ENCODE peak calls at places on chromosomes 6 and 20, in four cellular contexts. V is naive thymus-derived CD4-positive, alpha-beta T cell; L is hepatocyte; Q is IMR-90. O is an unnamed sample.

GRCh38 chr6:2744206-2744771 is 6.4 kb downstream of the MYLK4 start:
- DNase-seq in V (no peak), L (no peak), Q (no peak), O (no peak)

GRCh38 chr20:63311833-63312243 is 18.9 kb downstream of the COL20A1 start:
- DNase-seq in V (no peak), L (no peak), Q (no peak), O (no peak)

GRCh38 chr6:116073765-116074450 is 13.2 kb upstream of the FRK start:
- DNase-seq in V (no peak), L (peak), Q (peak), O (no peak)

GRCh38 chr6:75488026-75488425 is 5.6 kb downstream of the FILIP1 start:
- DNase-seq in V (no peak), L (peak), Q (peak), O (no peak)

GRCh38 chr6:13119549-13119948 is 208.8 kb downstream of the TBC1D7 start:
- DNase-seq in V (no peak), L (no peak), Q (no peak), O (no peak)

GRCh38 chr20:64083380-64084208 is 604 bp downstream of the LKAAEAR1 start:
- DNase-seq in V (peak), L (peak), Q (peak), O (peak)

GRCh38 chr6:125831660-125832059 is 40.9 kb downstream of the NCOA7 start:
- DNase-seq in V (no peak), L (no peak), Q (no peak), O (no peak)

GRCh38 chr6:30646450-30647038 is 389 bp upstream of the C6orf136 start:
- DNase-seq in V (peak), L (peak), Q (no peak), O (no peak)

GRCh38 chr6:139708342-139709199 is 334.1 kb upstream of the CITED2 start:
- DNase-seq in V (no peak), L (peak), Q (peak), O (no peak)

GRCh38 chr6:2749972-2750600 is 636 bp downstream of the MYLK4 start:
- DNase-seq in V (peak), L (peak), Q (peak), O (no peak)

GRCh38 chr6:9408718-9409117 is 973.4 kb upstream of the SLC35B3 start:
- DNase-seq in V (no peak), L (no peak), Q (peak), O (no peak)

GRCh38 chr6:154298297-154298696 is 58.3 kb downstream of the IPCEF1 start:
- DNase-seq in V (no peak), L (no peak), Q (peak), O (peak)

GRCh38 chr6:142721213-142721920 is 223.6 kb downstream of the HIVEP2 start:
- DNase-seq in V (no peak), L (no peak), Q (no peak), O (no peak)

GRCh38 chr6:81166770-81167169 is 585.7 kb downstream of the TENT5A start:
- DNase-seq in V (no peak), L (no peak), Q (peak), O (no peak)

GRCh38 chr20:58740356-58741308 is 48.0 kb downstream of the NPEPL1 start:
- DNase-seq in V (no peak), L (no peak), Q (no peak), O (no peak)

GRCh38 chr6:69390125-69390524 is 406.7 kb downstream of the LMBRD1 start:
- DNase-seq in V (no peak), L (no peak), Q (no peak), O (no peak)

GRCh38 chr6:111727798-111728197 is 122.1 kb upstream of the TRAF3IP2 start:
- DNase-seq in V (no peak), L (no peak), Q (peak), O (no peak)

GRCh38 chr6:4582506-4582905 is 193.7 kb upstream of the CDYL start:
- DNase-seq in V (no peak), L (no peak), Q (peak), O (no peak)

GRCh38 chr6:14025160-14025559 is 92.4 kb upstream of the CD83 start:
- DNase-seq in V (no peak), L (no peak), Q (no peak), O (peak)

GRCh38 chr6:11869656-11870340 is 91.2 kb upstream of the ADTRP start:
- DNase-seq in V (no peak), L (no peak), Q (peak), O (no peak)

GRCh38 chr6:151176941-151177760 is 62.6 kb upstream of the AKAP12 start:
- DNase-seq in V (no peak), L (no peak), Q (no peak), O (no peak)

GRCh38 chr20:63846128-63846771 is 15.0 kb upstream of the ABHD16B start:
- DNase-seq in V (no peak), L (peak), Q (no peak), O (no peak)

GRCh38 chr6:88611721-88612120 is 351.7 kb downstream of the RNGTT start:
- DNase-seq in V (no peak), L (no peak), Q (no peak), O (no peak)

GRCh38 chr6:43676962-43677606 is 10.5 kb downstream of the MRPS18A start:
- DNase-seq in V (no peak), L (no peak), Q (no peak), O (no peak)

GRCh38 chr20:51265366-51265765 is 242.5 kb upstream of the KCNG1 start:
- DNase-seq in V (no peak), L (no peak), Q (peak), O (no peak)

GRCh38 chr6:163489584-163489983 is 75.1 kb downstream of the QKI start:
- DNase-seq in V (no peak), L (no peak), Q (peak), O (no peak)

GRCh38 chr6:74333406-74333805 is 637.4 kb downstream of the CD109 start:
- DNase-seq in V (no peak), L (no peak), Q (peak), O (no peak)

GRCh38 chr6:43963877-43964658 is 163.2 kb downstream of the MRPL14 start:
- DNase-seq in V (no peak), L (no peak), Q (no peak), O (no peak)

GRCh38 chr6:1726341-1726763 is 116.6 kb downstream of the FOXC1 start:
- DNase-seq in V (no peak), L (no peak), Q (no peak), O (no peak)

GRCh38 chr20:3863317-3863716 is 16.7 kb downstream of the MAVS start:
- DNase-seq in V (no peak), L (no peak), Q (no peak), O (no peak)

GRCh38 chr6:24078200-24078599 is 47.8 kb upstream of the NRSN1 start:
- DNase-seq in V (no peak), L (no peak), Q (no peak), O (no peak)

GRCh38 chr6:9398794-9399373 is 963.5 kb upstream of the SLC35B3 start:
- DNase-seq in V (no peak), L (peak), Q (no peak), O (no peak)

DNA sequence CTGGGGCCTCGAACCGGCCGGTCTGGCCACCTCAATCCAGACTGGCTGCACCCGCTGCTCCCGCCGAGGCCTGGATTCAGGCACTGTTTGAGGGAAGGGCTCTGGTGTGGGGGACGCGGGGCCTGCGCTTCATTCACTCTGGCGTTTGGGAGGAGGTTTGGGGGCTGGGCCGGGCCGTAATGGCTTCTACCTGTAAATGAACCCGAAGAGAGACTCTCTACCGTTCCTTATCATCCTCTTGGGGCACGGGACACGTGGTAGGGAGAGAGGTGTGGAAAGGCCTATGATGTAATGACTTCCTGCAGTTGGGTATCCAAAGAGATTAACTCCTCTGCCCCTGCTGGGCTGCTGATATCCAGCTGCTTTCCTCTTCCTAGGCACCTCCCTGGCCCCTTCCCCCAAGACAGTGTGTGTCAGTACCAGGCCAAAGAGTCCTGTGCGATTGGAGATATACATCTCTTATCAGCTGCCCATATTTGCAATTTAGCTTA is 1.8 kb downstream of the FOXO3 start:
- DNase-seq in V (no peak), L (peak), Q (peak), O (peak)
- H3K4me3 ChIP-seq in V (no peak), L (peak), Q (peak), O (peak)

GRCh38 chr6:37007340-37008043 is 2.0 kb downstream of the FGD2 start:
- DNase-seq in V (no peak), L (no peak), Q (no peak), O (peak)
- H3K4me3 ChIP-seq in V (no peak), L (no peak), Q (no peak), O (peak)

GRCh38 chr20:10034717-10035571 is at the start of gene ANKEF1:
- DNase-seq in V (peak), L (peak), Q (peak), O (peak)

DNA sequence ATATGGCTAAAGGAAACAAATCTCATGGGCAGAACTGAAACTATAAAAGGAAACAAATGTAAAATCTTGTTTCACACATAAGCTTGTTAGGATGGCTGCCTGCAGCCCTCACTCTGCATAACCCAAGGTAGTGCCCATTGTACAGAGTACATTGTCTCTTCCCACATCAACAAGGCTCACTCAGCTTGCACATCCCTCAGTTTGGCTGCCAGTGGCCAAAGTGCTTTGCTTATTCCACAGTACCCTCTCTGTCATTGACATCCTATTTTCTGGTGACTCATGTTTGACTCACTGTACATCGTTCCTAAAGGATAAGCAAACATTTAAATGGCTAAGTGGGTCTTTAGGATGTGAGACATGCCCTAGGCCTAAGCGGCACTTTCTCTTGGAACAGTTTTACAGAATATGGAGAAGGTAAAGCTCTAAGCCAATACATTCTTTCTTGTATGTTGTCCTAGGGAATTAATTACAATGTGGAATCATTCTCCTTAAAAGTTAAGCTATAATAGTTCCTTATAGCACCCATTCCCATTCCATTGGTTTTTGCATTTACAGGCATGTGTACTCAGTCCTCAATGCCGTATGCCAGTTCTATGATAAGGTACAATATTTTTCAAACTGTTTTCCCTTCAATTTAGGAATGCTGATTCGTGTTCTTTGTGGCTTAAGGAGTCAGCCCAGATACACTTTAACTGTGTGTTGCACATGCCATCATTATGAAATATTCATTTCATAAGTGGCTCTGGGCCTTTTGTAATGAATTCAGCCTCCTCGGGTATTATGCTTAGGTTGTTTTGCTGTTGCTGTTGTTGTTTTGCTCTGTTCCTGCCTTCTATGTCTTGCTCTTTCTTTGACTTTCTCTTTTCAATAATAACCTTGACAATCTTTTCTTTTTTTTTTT is 5.5 kb downstream of the ANKEF1 start:
- DNase-seq in V (no peak), L (no peak), Q (peak), O (no peak)
- H3K4me3 ChIP-seq in V (no peak), L (no peak), Q (no peak), O (no peak)

GRCh38 chr6:34424200-34425131 is 1.4 kb downstream of the RPS10 start:
- DNase-seq in V (no peak), L (no peak), Q (no peak), O (no peak)
- H3K4me3 ChIP-seq in V (peak), L (peak), Q (peak), O (peak)

GRCh38 chr6:10463491-10464481 is 48.9 kb upstream of the TFAP2A start:
- DNase-seq in V (no peak), L (no peak), Q (no peak), O (no peak)

GRCh38 chr6:10460096-10460495 is 45.2 kb upstream of the TFAP2A start:
- DNase-seq in V (no peak), L (no peak), Q (no peak), O (peak)

GRCh38 chr6:10463040-10463439 is 48.2 kb upstream of the TFAP2A start:
- DNase-seq in V (no peak), L (no peak), Q (no peak), O (no peak)

GRCh38 chr6:10461850-10462249 is 47.0 kb upstream of the TFAP2A start:
- DNase-seq in V (no peak), L (no peak), Q (no peak), O (no peak)

GRCh38 chr6:10465633-10466499 is 51.0 kb upstream of the TFAP2A start:
- DNase-seq in V (no peak), L (peak), Q (peak), O (peak)
- H3K4me3 ChIP-seq in V (no peak), L (no peak), Q (no peak), O (no peak)

GRCh38 chr6:37819802-37820712 is 530 bp downstream of the ZFAND3 start:
- DNase-seq in V (peak), L (peak), Q (peak), O (peak)

GRCh38 chr6:37822851-37823682 is 3.5 kb downstream of the ZFAND3 start:
- DNase-seq in V (peak), L (peak), Q (no peak), O (no peak)

GRCh38 chr6:37820713-37821069 is 1.2 kb downstream of the ZFAND3 start:
- DNase-seq in V (peak), L (peak), Q (no peak), O (no peak)

GRCh38 chr6:37819177-37819801 is at the start of gene ZFAND3:
- DNase-seq in V (peak), L (peak), Q (peak), O (peak)

GRCh38 chr6:37821449-37821848 is 1.9 kb downstream of the ZFAND3 start:
- DNase-seq in V (no peak), L (no peak), Q (no peak), O (no peak)
- H3K4me3 ChIP-seq in V (no peak), L (peak), Q (no peak), O (no peak)

GRCh38 chr6:35213824-35214756 is at the start of gene SCUBE3:
- DNase-seq in V (no peak), L (peak), Q (peak), O (no peak)
- H3K4me3 ChIP-seq in V (peak), L (peak), Q (peak), O (peak)

DNA sequence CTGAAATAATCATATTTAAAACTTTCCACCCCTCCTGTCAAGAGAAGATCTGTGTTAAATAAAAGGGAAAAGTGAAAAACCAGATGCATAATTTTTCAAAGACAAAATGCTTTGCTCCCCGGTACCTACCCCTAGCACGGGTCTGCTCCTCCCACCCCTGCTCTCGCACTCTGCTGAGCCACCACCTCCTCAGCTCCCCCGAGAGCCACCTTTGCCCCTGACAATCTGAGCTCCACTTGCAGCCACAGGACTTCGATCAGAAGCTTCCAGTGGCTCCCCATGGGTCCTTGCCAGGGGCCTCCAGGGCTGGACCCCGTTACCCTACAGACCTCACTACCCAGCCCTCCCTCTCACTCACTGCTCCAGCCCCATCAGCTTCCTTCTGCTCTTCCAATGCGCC is 171.7 kb downstream of the PREX1 start:
- DNase-seq in V (no peak), L (no peak), Q (no peak), O (no peak)
- H3K4me3 ChIP-seq in V (no peak), L (no peak), Q (no peak), O (no peak)

O was measured in GM06990.